ENCODE peak calls at places on chromosome 11, in four cellular contexts. E is upper lobe of left lung, I is hepatocyte, X is PC-3. J is an unnamed sample.

GRCh38 chr11:57256119-57256518 is 19.1 kb upstream of the APLNR start:
- DNase-seq in E (no peak), I (no peak), X (no peak), J (no peak)

GRCh38 chr11:72328366-72329224 is 84.6 kb upstream of the PHOX2A start:
- DNase-seq in E (no peak), I (no peak), X (peak), J (peak)

GRCh38 chr11:32960553-32961164 is 55.0 kb upstream of the DEPDC7 start:
- DNase-seq in E (no peak), I (peak), X (peak), J (peak)

GRCh38 chr11:1029051-1029450 is 7.5 kb downstream of the MUC6 start:
- DNase-seq in E (peak), I (no peak), X (no peak), J (no peak)

GRCh38 chr11:70729949-70730348 is 331.6 kb downstream of the CTTN start:
- DNase-seq in E (no peak), I (no peak), X (no peak), J (no peak)

GRCh38 chr11:65378208-65378927 is 4.1 kb downstream of the SLC25A45 start:
- DNase-seq in E (peak), I (peak), X (no peak), J (no peak)

GRCh38 chr11:79054636-79055035 is 386.2 kb downstream of the TENM4 start:
- DNase-seq in E (no peak), I (no peak), X (peak), J (peak)

GRCh38 chr11:43579171-43579918 is 101.2 kb upstream of the HSD17B12 start:
- DNase-seq in E (peak), I (peak), X (peak), J (peak)

GRCh38 chr11:64305691-64306562 is 603 bp downstream of the ESRRA start:
- DNase-seq in E (peak), I (peak), X (peak), J (no peak)

GRCh38 chr11:129974237-129974636 is 28.4 kb downstream of the PRDM10 start:
- DNase-seq in E (no peak), I (no peak), X (no peak), J (no peak)

GRCh38 chr11:80727315-80727714 is 1286.5 kb upstream of the TENM4 start:
- DNase-seq in E (no peak), I (peak), X (peak), J (peak)

GRCh38 chr11:1073851-1074243 is 827 bp upstream of the MUC2 start:
- DNase-seq in E (peak), I (no peak), X (no peak), J (no peak)

GRCh38 chr11:69286358-69287327 is 7.3 kb upstream of the MYEOV start:
- DNase-seq in E (no peak), I (no peak), X (no peak), J (no peak)

GRCh38 chr11:82521427-82521826 is 212.2 kb downstream of the FAM181B start:
- DNase-seq in E (no peak), I (no peak), X (no peak), J (no peak)

GRCh38 chr11:1174441-1175370 is 17.0 kb downstream of the MUC5AC start:
- DNase-seq in E (peak), I (no peak), X (no peak), J (no peak)

GRCh38 chr11:64544616-64545296 is 46.3 kb upstream of the SLC22A12 start:
- DNase-seq in E (no peak), I (no peak), X (no peak), J (no peak)

GRCh38 chr11:36362902-36363301 is 66.8 kb downstream of the PRR5L start:
- DNase-seq in E (no peak), I (no peak), X (no peak), J (peak)

GRCh38 chr11:60371854-60372253 is 6.5 kb upstream of the MS4A7 start:
- DNase-seq in E (no peak), I (no peak), X (peak), J (no peak)

DNA sequence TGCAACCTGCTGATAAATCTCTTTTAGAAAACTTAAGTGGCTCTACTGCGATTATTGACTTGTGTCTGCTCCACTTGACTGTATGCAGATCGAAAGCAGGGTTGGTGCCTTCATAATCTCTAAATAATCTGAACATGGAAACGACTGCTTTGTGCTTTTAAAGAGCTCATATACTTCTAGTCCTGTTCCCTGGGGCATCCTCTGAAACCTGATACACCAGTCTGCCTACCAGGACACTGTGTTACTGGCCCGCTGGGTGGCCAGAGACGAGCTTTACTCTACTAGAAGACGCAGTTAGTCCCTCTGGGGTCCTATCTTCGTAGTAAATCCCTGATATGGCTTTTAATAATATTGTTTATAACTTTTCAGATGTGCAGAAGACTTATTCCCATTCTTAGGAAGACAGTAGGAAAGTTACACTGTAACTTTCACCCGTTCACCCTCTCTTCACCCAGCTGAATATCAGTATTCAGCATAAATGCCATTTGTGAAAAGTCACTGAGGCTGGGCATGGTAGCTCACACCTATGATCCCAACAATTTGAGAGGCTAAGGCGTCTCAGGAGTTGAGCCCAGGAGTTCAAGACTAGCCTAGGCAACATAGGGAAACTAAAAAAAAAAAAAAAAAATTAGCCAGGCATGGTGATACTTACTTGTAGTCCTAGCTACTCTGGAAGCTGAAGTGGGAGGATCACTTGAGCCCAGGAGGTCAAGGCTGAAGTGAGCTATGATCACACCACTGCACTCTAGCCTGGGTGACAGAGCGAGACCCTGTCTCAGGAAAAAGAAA is 9.0 kb upstream of the HTR3B start:
- DNase-seq in E (no peak), I (no peak), X (peak), J (no peak)
- TF ChIP-seq CTCF in E (no peak), I (no peak), X (no peak), J (no peak)

GRCh38 chr11:76721755-76722677 is 51.5 kb upstream of the LRRC32 start:
- DNase-seq in E (peak), I (peak), X (peak), J (peak)
- H3K4me3 ChIP-seq in E (no peak), I (no peak), X (peak), J (no peak)

GRCh38 chr11:17972987-17973386 is 39.9 kb downstream of the SERGEF start:
- DNase-seq in E (no peak), I (peak), X (peak), J (peak)
- TF ChIP-seq CTCF in E (peak), I (peak), X (peak), J (peak)

GRCh38 chr11:48078661-48079060 is 98.3 kb downstream of the PTPRJ start:
- DNase-seq in E (no peak), I (no peak), X (no peak), J (peak)
- H3K4me3 ChIP-seq in E (no peak), I (no peak), X (no peak), J (no peak)

GRCh38 chr11:134780486-134781155 is 368.6 kb upstream of the B3GAT1 start:
- DNase-seq in E (no peak), I (peak), X (no peak), J (no peak)
- TF ChIP-seq CTCF in E (no peak), I (no peak), X (no peak), J (no peak)

GRCh38 chr11:62604460-62605130 is 2.9 kb upstream of the MTA2 start:
- DNase-seq in E (no peak), I (peak), X (no peak), J (no peak)

GRCh38 chr11:62601364-62602140 is at the start of gene MTA2:
- DNase-seq in E (peak), I (peak), X (peak), J (peak)

GRCh38 chr11:62603771-62604170 is 2.1 kb upstream of the MTA2 start:
- DNase-seq in E (no peak), I (no peak), X (no peak), J (no peak)

GRCh38 chr11:62602141-62603071 is 741 bp upstream of the MTA2 start:
- DNase-seq in E (peak), I (peak), X (peak), J (peak)

GRCh38 chr11:62603072-62603408 is 1.4 kb upstream of the MTA2 start:
- DNase-seq in E (no peak), I (no peak), X (no peak), J (peak)
- H3K4me3 ChIP-seq in E (peak), I (no peak), X (no peak), J (peak)

GRCh38 chr11:105000167-105000566 is 22.8 kb downstream of the CASP5 start:
- DNase-seq in E (no peak), I (no peak), X (peak), J (no peak)
- TF ChIP-seq CTCF in E (no peak), I (no peak), X (peak), J (no peak)

GRCh38 chr11:119317592-119318239 is 786 bp upstream of the MCAM start:
- DNase-seq in E (no peak), I (no peak), X (no peak), J (no peak)

GRCh38 chr11:119320593-119321524 is 3.9 kb upstream of the MCAM start:
- DNase-seq in E (peak), I (peak), X (peak), J (peak)

GRCh38 chr11:119319136-119319701 is 2.3 kb upstream of the MCAM start:
- DNase-seq in E (no peak), I (no peak), X (no peak), J (no peak)

GRCh38 chr11:119318240-119319135 is 1.6 kb upstream of the MCAM start:
- DNase-seq in E (peak), I (no peak), X (peak), J (peak)

DNA sequence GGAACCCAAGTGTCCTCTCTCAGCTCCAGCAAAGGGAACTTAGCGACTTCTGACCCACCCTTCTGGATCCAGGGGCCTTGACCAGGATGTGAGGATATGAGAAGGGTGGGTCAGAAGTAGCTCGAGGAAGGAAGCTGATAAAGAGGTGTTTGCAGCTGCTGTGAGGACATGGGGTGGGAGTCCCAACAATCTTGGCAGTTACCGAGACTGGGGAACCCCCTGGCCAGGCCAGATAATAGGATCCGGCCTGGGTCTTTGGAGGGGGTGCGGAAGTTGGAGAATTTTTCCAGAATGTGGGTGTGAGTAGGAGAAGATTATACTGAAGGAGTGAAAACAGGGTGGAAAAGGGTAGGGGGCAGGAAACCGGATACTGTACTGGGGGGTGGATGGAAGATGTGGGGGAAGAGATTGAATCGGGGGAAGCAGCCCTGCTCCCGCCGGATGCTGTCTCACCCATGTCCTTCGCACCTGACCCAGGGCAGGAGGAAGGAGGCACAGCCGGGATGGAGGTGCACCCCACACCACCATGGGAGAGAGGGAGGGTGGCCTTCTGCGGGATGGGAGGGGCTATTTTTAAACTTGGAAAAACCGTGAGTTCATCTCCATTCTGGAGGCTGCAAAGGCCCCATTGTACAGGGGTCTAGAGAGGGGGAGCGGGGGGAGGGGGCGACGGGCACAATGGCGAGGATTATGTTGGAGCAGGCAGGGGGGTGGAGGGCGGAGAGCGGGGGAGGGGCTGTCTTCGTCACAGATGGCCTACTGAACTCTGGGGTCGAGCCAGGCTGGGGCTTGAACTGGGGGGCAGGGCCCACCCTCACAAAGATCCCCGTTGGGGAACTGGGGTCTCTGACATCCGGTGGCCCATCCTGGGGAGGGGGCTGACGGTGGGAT is 3.0 kb upstream of the MCAM start:
- DNase-seq in E (peak), I (no peak), X (no peak), J (no peak)
- H3K4me3 ChIP-seq in E (peak), I (no peak), X (no peak), J (no peak)